ENCODE peak calls at places on chromosomes 12 and 14, in ten cellular contexts. I is activated naive CD4-positive, alpha-beta T cell; Y is effector memory CD4-positive, alpha-beta T cell; U is anterior cingulate cortex; T is NT2/D1; P is tibial artery; B is glomerular endothelial cell; N is NCI-H2081; K is Right ventricle myocardium superior; O is foreskin keratinocyte. L is an unnamed sample.

GRCh38 chr14:96194657-96195431 is 9.8 kb upstream of the BDKRB2 start:
- DNase-seq in I (no peak), Y (no peak), U (no peak), T (no peak), P (no peak), B (no peak), N (no peak), K (no peak), O (no peak), L (no peak)

GRCh38 chr12:5407457-5407856 is 24.5 kb upstream of the NTF3 start:
- DNase-seq in I (no peak), Y (no peak), U (no peak), T (no peak), P (no peak), B (no peak), N (no peak), K (no peak), O (no peak), L (no peak)

GRCh38 chr14:72942934-72943333 is 16.7 kb downstream of the DCAF4 start:
- DNase-seq in I (no peak), Y (no peak), U (no peak), T (no peak), P (no peak), B (no peak), N (no peak), K (no peak), O (no peak), L (no peak)

GRCh38 chr14:104290058-104290667 is 151.8 kb downstream of the KIF26A start:
- DNase-seq in I (no peak), Y (no peak), U (no peak), T (no peak), P (peak; percentile 38), B (no peak), N (no peak), K (no peak), O (no peak), L (no peak)

GRCh38 chr14:23153891-23154796 is 29.3 kb downstream of the SLC7A8 start:
- DNase-seq in I (no peak), Y (no peak), U (peak; percentile 40), T (no peak), P (peak; percentile 99), B (no peak), N (no peak), K (peak; percentile 95), O (no peak), L (peak; percentile 60)

GRCh38 chr14:90111895-90112534 is 50.2 kb downstream of the KCNK13 start:
- DNase-seq in I (no peak), Y (no peak), U (no peak), T (no peak), P (no peak), B (no peak), N (no peak), K (no peak), O (peak; percentile 75), L (no peak)

GRCh38 chr12:80086025-80086424 is 13.3 kb upstream of the OTOGL start:
- DNase-seq in I (no peak), Y (no peak), U (no peak), T (no peak), P (no peak), B (no peak), N (no peak), K (no peak), O (no peak), L (no peak)

GRCh38 chr14:104387000-104387384 is 192.6 kb upstream of the C14orf180 start:
- DNase-seq in I (no peak), Y (no peak), U (no peak), T (no peak), P (no peak), B (no peak), N (no peak), K (no peak), O (no peak), L (no peak)

GRCh38 chr12:32032205-32032810 is 73.1 kb downstream of the RESF1 start:
- DNase-seq in I (no peak), Y (no peak), U (no peak), T (no peak), P (no peak), B (no peak), N (no peak), K (no peak), O (no peak), L (no peak)

GRCh38 chr12:114168061-114168460 is 201.9 kb upstream of the RBM19 start:
- DNase-seq in I (no peak), Y (no peak), U (no peak), T (no peak), P (no peak), B (no peak), N (no peak), K (no peak), O (no peak), L (no peak)

GRCh38 chr14:52060080-52060479 is 8.8 kb downstream of the NID2 start:
- DNase-seq in I (no peak), Y (no peak), U (no peak), T (no peak), P (no peak), B (no peak), N (no peak), K (peak; percentile 53), O (no peak), L (no peak)

GRCh38 chr12:6766651-6767300 is 613 bp downstream of the PTMS start:
- DNase-seq in I (no peak), Y (peak; percentile 32), U (peak; percentile 50), T (peak; percentile 90), P (peak; percentile 93), B (no peak), N (peak; percentile 64), K (peak; percentile 90), O (no peak), L (no peak)